ENCODE peak calls at places on chromosome 16, in ten cellular contexts. A is breast epithelium, X is GM12878, N is H1, U is IMR-90, W is transverse colon, L is HCT116, B is tibial nerve, Z is sigmoid colon, E is adrenal gland. G is an unnamed sample.

GRCh38 chr16:83932955-83933673 is 19.9 kb upstream of the OSGIN1 start:
- DNase-seq in A (no peak), X (no peak), N (no peak), U (peak; percentile 66), W (no peak), L (no peak), B (no peak), Z (no peak), E (peak; percentile 46), G (no peak)

GRCh38 chr16:72995151-72995881 is 52.6 kb downstream of the ZFHX3 start:
- DNase-seq in A (no peak), X (no peak), N (peak; percentile 87), U (no peak), W (peak; percentile 34), L (no peak), B (no peak), Z (no peak), E (no peak), G (no peak)

GRCh38 chr16:10616395-10616743 is 36.0 kb upstream of the EMP2 start:
- DNase-seq in A (no peak), X (no peak), N (no peak), U (no peak), W (no peak), L (no peak), B (no peak), Z (no peak), E (no peak), G (no peak)

GRCh38 chr16:57479043-57479421 is 7.3 kb downstream of the DOK4 start:
- DNase-seq in A (no peak), X (no peak), N (peak; percentile 56), U (no peak), W (no peak), L (no peak), B (no peak), Z (no peak), E (no peak), G (no peak)

GRCh38 chr16:61887903-61888302 is 148.3 kb downstream of the CDH8 start:
- DNase-seq in A (no peak), X (peak; percentile 19), N (no peak), U (no peak), W (no peak), L (no peak), B (no peak), Z (no peak), E (peak; percentile 20), G (no peak)

GRCh38 chr16:10741844-10742243 is 1.8 kb upstream of the NUBP1 start:
- DNase-seq in A (no peak), X (no peak), N (no peak), U (peak; percentile 36), W (peak; percentile 17), L (no peak), B (no peak), Z (peak; percentile 82), E (no peak), G (peak; percentile 35)

GRCh38 chr16:24668481-24669001 is 60.9 kb upstream of the TNRC6A start:
- DNase-seq in A (no peak), X (no peak), N (no peak), U (peak; percentile 65), W (no peak), L (no peak), B (no peak), Z (no peak), E (peak; percentile 80), G (no peak)

GRCh38 chr16:19281246-19281645 is 4.3 kb upstream of the CLEC19A start:
- DNase-seq in A (no peak), X (no peak), N (no peak), U (no peak), W (no peak), L (no peak), B (no peak), Z (no peak), E (no peak), G (no peak)

GRCh38 chr16:9212621-9213020 is 121.2 kb downstream of the HAPSTR1 start:
- DNase-seq in A (no peak), X (no peak), N (no peak), U (no peak), W (no peak), L (no peak), B (no peak), Z (no peak), E (no peak), G (no peak)

GRCh38 chr16:9929313-9929712 is 252.9 kb downstream of the GRIN2A start:
- DNase-seq in A (no peak), X (peak; percentile 52), N (no peak), U (no peak), W (no peak), L (no peak), B (no peak), Z (no peak), E (no peak), G (no peak)

GRCh38 chr16:53022374-53022773 is 30.3 kb downstream of the CHD9NB start:
- DNase-seq in A (no peak), X (no peak), N (peak; percentile 55), U (peak; percentile 43), W (peak; percentile 33), L (peak; percentile 41), B (no peak), Z (no peak), E (peak; percentile 18), G (no peak)

GRCh38 chr16:77599793-77600415 is 122.4 kb upstream of the NUDT7 start:
- DNase-seq in A (no peak), X (no peak), N (no peak), U (peak; percentile 47), W (peak; percentile 11), L (peak; percentile 19), B (no peak), Z (no peak), E (peak; percentile 22), G (no peak)

DNA sequence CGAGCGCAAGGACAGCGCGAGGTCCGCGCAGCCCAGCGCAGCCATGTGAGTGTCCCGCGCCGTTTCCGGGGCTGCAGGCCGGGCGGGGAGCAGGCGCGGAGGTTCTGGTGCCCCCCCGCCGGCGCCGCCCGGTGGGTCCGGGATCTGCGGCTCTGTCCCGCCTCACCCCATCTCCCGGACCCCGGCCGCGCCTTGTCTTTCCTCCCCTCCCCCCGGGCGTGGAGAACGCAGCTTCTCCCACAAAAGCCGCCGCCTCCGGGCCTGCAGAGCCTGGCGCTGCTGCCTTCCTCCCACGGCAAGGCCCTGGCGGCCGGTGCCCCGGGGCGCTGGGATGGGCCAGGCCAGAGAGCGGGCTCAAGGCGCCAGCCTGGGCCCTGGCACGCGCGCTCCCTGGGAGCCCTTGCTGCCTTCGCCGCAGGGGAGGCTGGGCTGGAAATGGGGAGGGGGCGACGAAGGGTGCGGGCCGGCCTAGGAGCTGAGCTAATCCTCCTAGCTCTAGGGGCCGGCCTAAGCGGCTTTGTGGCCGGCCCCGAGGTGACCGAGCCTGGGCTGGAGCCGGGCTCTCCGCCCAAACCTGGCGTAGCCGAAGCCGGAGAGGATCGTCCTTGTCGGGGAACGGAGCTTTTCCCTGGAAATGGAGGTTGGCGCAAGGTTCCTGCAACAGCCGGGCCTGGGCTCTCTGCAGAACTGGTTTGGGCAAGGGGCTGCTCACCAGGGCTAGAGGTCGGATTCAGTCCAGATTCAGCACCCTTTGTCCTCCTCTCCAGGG is 425 bp downstream of the RIPOR1 start:
- DNase-seq in A (no peak), X (no peak), N (peak; percentile 71), U (peak; percentile 32), W (peak; percentile 48), L (no peak), B (no peak), Z (no peak), E (peak; percentile 32), G (peak; percentile 64)
- TF ChIP-seq POLR2A in A (no peak), X (peak; percentile 61), N (no peak), U (no peak), W (peak; percentile 20), L (peak; percentile 34), B (no peak), Z (no peak), E (peak; percentile 55), G (peak; percentile 56)

GRCh38 chr16:564690-565419 is 1.9 kb upstream of the NHLRC4 start:
- DNase-seq in A (no peak), X (no peak), N (no peak), U (no peak), W (no peak), L (no peak), B (no peak), Z (no peak), E (no peak), G (no peak)
- H3K4me3 ChIP-seq in A (no peak overlapping the region), X (no peak overlapping the region), N (no peak overlapping the region), U (no peak overlapping the region), W (no peak overlapping the region), L (no peak overlapping the region), B (no peak overlapping the region), Z (no peak overlapping the region), E (no peak overlapping the region), G (no peak overlapping the region)

DNA sequence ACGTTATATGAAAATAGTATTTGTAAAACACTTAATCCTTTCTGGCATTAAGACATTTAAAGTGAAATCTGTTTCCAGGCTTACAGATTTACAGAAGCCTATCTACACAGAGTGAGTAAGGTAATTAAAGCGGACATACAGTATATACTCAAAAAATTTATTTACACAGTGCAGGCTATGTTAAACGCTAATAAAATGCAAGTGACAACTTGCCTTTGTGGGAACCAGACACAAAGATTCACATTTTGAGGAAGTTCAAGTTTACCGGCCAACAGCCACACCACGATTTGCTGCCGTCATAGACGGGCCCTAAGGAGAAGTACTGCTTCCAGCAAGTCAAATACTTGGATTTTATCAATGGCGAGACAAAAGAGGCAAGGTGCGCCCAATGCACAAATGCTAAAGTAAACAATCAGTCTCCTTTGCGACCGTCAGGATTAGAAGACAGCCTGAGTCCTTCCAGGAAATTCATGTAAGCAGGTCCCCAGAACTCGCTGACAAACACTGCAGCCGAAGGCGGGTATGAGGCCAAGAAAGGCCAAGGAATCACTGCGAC is 799 bp downstream of the VPS35 start:
- DNase-seq in A (no peak), X (no peak), N (no peak), U (peak; percentile 20), W (peak; percentile 51), L (no peak), B (no peak), Z (no peak), E (peak; percentile 41), G (no peak)
- TF ChIP-seq POLR2A in A (no peak), X (no peak), N (no peak), U (no peak), W (no peak), L (no peak), B (no peak), Z (no peak), E (no peak), G (no peak)

GRCh38 chr16:2530629-2531318 is 434 bp downstream of the CEMP1 start:
- DNase-seq in A (no peak), X (no peak), N (no peak), U (no peak), W (no peak), L (no peak), B (no peak), Z (no peak), E (peak; percentile 30), G (peak; percentile 31)
- H3K4me3 ChIP-seq in A (peak overlapping the region; percentile 67), X (no peak overlapping the region), N (peak overlapping the region; percentile 54), U (no peak overlapping the region), W (no peak overlapping the region), L (no peak overlapping the region), B (no peak overlapping the region), Z (no peak overlapping the region), E (no peak overlapping the region), G (no peak overlapping the region)

GRCh38 chr16:88759245-88759975 is 25.6 kb downstream of the PIEZO1 start:
- DNase-seq in A (no peak), X (no peak), N (no peak), U (peak; percentile 49), W (peak; percentile 85), L (no peak), B (no peak), Z (peak; percentile 96), E (no peak), G (peak; percentile 85)
- TF ChIP-seq POLR2A in A (no peak), X (no peak), N (no peak), U (no peak), W (peak; percentile 27), L (no peak), B (no peak), Z (peak; percentile 88), E (no peak), G (no peak)

G was measured in ovary.